ENCODE peak calls at places on chromosomes 2 and 18, in four cellular contexts. One of them, this sample, is unnamed. For H3K4me1, the result is how much of the 10 kb centered on the place peaks cover.

GRCh38 chr2:72166281-72166680 is 18.6 kb upstream of the CYP26B1 start:
- DNase-seq in body of pancreas: no peak
- DNase-seq in psoas muscle: no peak
- DNase-seq in cardiac muscle cell: no peak
- DNase-seq in this sample: no peak

GRCh38 chr2:230869691-230870543 is 5.2 kb downstream of the ITM2C start:
- DNase-seq in psoas muscle: no peak
- DNase-seq in body of pancreas: no peak
- DNase-seq in cardiac muscle cell: no peak
- DNase-seq in this sample: no peak

GRCh38 chr18:9743200-9744016 is 35.3 kb downstream of the RAB31 start:
- DNase-seq in cardiac muscle cell: no peak
- DNase-seq in psoas muscle: peak
- DNase-seq in body of pancreas: no peak
- DNase-seq in this sample: no peak

GRCh38 chr2:162403884-162404283 is 60.0 kb downstream of the GCA start:
- DNase-seq in body of pancreas: peak
- DNase-seq in psoas muscle: no peak
- DNase-seq in cardiac muscle cell: no peak
- DNase-seq in this sample: no peak

GRCh38 chr2:58903427-58903826 is 662.3 kb upstream of the FANCL start:
- DNase-seq in psoas muscle: no peak
- DNase-seq in cardiac muscle cell: no peak
- DNase-seq in body of pancreas: no peak
- DNase-seq in this sample: no peak

GRCh38 chr2:63698825-63699548 is 110.2 kb downstream of the MDH1 start:
- DNase-seq in cardiac muscle cell: peak
- DNase-seq in body of pancreas: peak
- DNase-seq in psoas muscle: peak
- DNase-seq in this sample: peak

GRCh38 chr2:233845301-233846060 is 8.9 kb downstream of the HJURP start:
- DNase-seq in cardiac muscle cell: no peak
- DNase-seq in body of pancreas: no peak
- DNase-seq in psoas muscle: no peak
- DNase-seq in this sample: no peak

GRCh38 chr2:165911231-165911630 is 42.3 kb downstream of the TTC21B start:
- DNase-seq in cardiac muscle cell: no peak
- DNase-seq in psoas muscle: no peak
- DNase-seq in body of pancreas: no peak
- DNase-seq in this sample: no peak

GRCh38 chr2:86331391-86331790 is 6.0 kb downstream of the REEP1 start:
- DNase-seq in body of pancreas: no peak
- DNase-seq in psoas muscle: no peak
- DNase-seq in cardiac muscle cell: no peak
- DNase-seq in this sample: no peak

GRCh38 chr2:219639356-219639755 is 11.9 kb downstream of the SLC4A3 start:
- DNase-seq in cardiac muscle cell: no peak
- DNase-seq in body of pancreas: no peak
- DNase-seq in psoas muscle: no peak
- DNase-seq in this sample: no peak

GRCh38 chr2:175282300-175282699 is 100.8 kb upstream of the ATP5MC3 start:
- DNase-seq in psoas muscle: no peak
- DNase-seq in cardiac muscle cell: peak
- DNase-seq in body of pancreas: no peak
- DNase-seq in this sample: peak

GRCh38 chr2:66427219-66427768 is 7.6 kb upstream of the MEIS1 start:
- DNase-seq in psoas muscle: no peak
- DNase-seq in body of pancreas: no peak
- DNase-seq in cardiac muscle cell: no peak
- DNase-seq in this sample: no peak

GRCh38 chr2:173191601-173192000 is 116.0 kb downstream of the MAP3K20 start:
- DNase-seq in psoas muscle: no peak
- DNase-seq in body of pancreas: no peak
- DNase-seq in cardiac muscle cell: no peak
- DNase-seq in this sample: no peak

DNA sequence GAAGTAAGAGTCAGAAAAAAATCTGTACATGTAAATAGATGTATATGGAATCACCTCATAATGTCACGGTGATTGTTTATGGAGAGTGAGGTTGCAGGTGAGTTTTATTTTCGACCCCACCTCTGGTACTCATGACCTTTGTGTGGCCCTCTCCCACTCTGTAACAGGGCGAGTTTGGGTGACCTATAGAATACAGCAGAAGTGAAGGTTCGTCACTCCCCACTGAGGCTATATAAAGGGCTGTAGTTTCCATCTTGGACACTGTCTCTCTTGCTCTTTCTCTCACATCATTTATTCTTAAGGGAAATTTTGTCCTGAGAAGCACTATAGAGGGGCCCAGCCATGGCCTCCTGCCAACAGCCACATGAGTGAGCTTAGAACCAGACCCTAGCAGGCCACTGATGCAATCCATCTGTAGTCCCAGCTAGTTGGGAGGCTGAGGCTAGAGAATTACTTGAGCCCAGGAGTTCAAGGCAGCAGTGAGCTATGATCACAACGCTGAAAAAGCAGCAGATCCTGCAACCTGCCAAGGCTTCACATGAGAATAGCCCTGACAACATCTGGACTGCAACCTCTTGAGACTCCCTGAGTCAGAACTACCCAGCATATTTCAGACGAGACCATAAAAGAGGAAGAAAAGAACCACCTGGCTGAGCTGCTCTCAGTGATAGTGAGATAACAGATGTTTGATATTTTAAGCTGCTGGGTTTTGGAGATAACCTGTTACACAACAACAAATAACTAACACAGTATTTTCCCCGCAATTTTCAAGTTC is 74.3 kb upstream of the SLC1A4 start:
- DNase-seq in psoas muscle: no peak
- DNase-seq in cardiac muscle cell: no peak
- DNase-seq in body of pancreas: no peak
- DNase-seq in this sample: no peak
- H3K4me3 ChIP-seq in psoas muscle: no peak
- H3K4me3 ChIP-seq in cardiac muscle cell: no peak
- H3K4me3 ChIP-seq in body of pancreas: no peak
- H3K4me3 ChIP-seq in this sample: no peak

DNA sequence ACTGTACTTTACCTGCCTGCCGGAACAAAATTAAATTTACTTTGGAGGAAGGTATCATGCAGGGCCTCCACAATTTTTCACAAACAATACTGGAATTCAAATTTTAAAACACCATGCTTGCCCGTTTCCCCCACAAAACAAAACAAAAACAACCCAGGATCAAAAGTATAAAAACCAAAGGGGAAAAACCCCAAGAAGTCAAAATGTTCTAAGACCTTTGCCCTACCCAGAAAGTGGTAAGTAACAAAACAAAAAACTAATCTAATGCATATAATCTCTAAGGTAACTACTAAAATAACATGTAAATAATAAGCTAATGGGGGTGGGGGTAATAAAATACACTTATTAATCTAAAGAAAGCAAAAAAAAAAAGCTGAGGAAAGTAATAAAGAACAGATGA is 60.5 kb downstream of the CUL3 start:
- DNase-seq in psoas muscle: no peak
- DNase-seq in body of pancreas: no peak
- DNase-seq in cardiac muscle cell: no peak
- DNase-seq in this sample: no peak
- H3K4me1 ChIP-seq in psoas muscle: half or more
- H3K4me1 ChIP-seq in body of pancreas: under half
- H3K4me1 ChIP-seq in cardiac muscle cell: under half
- H3K4me1 ChIP-seq in this sample: half or more

GRCh38 chr2:100889286-100889685 is 69.3 kb downstream of the NPAS2 start:
- DNase-seq in cardiac muscle cell: no peak
- DNase-seq in body of pancreas: no peak
- DNase-seq in psoas muscle: no peak
- DNase-seq in this sample: no peak
- H3K27ac ChIP-seq in cardiac muscle cell: no peak
- H3K27ac ChIP-seq in body of pancreas: no peak
- H3K27ac ChIP-seq in psoas muscle: no peak
- H3K27ac ChIP-seq in this sample: no peak

GRCh38 chr2:181947273-181947672 is 38.4 kb upstream of the PPP1R1C start:
- DNase-seq in psoas muscle: no peak
- DNase-seq in body of pancreas: no peak
- DNase-seq in cardiac muscle cell: no peak
- DNase-seq in this sample: no peak

GRCh38 chr2:181946444-181947127 is 39.1 kb upstream of the PPP1R1C start:
- DNase-seq in psoas muscle: no peak
- DNase-seq in body of pancreas: no peak
- DNase-seq in cardiac muscle cell: no peak
- DNase-seq in this sample: no peak

GRCh38 chr2:181944914-181945291 is 40.8 kb upstream of the PPP1R1C start:
- DNase-seq in body of pancreas: no peak
- DNase-seq in psoas muscle: no peak
- DNase-seq in cardiac muscle cell: no peak
- DNase-seq in this sample: no peak

GRCh38 chr2:181944164-181944913 is 41.3 kb upstream of the PPP1R1C start:
- DNase-seq in cardiac muscle cell: no peak
- DNase-seq in psoas muscle: no peak
- DNase-seq in body of pancreas: no peak
- DNase-seq in this sample: no peak

GRCh38 chr2:181943411-181944124 is 42.1 kb upstream of the PPP1R1C start:
- DNase-seq in body of pancreas: no peak
- DNase-seq in psoas muscle: no peak
- DNase-seq in cardiac muscle cell: no peak
- DNase-seq in this sample: no peak
- H3K4me3 ChIP-seq in body of pancreas: no peak
- H3K4me3 ChIP-seq in psoas muscle: no peak
- H3K4me3 ChIP-seq in cardiac muscle cell: no peak
- H3K4me3 ChIP-seq in this sample: no peak